ENCODE peak calls at places on chromosomes 4 and X, in nine cellular contexts. Q, T, K, N, J, W, U, B and Z are unnamed samples.

GRCh38 chr4:183287677-183288076 is 32.4 kb downstream of the CLDN22 start:
- DNase-seq in B (no peak), N (no peak), Q (no peak), J (no peak), K (no peak), T (no peak), U (no peak), W (no peak), Z (no peak)

GRCh38 chr4:38560763-38561558 is 103.0 kb upstream of the KLF3 start:
- DNase-seq in N (no peak), T (no peak), W (no peak), Q (no peak), J (peak), K (no peak), B (no peak), U (no peak), Z (no peak)

GRCh38 chrX:77432998-77433397 is 14.2 kb upstream of the FGF16 start:
- DNase-seq in U (no peak), Q (no peak), N (no peak), B (no peak), K (no peak), W (no peak), J (no peak), T (no peak), Z (no peak)

GRCh38 chrX:25548806-25549205 is 533.0 kb upstream of the ARX start:
- DNase-seq in U (no peak), J (no peak), T (peak), N (no peak), B (no peak), W (no peak), Q (no peak), K (no peak), Z (no peak)

GRCh38 chr4:120948382-120948781 is 25.9 kb upstream of the PRDM5 start:
- DNase-seq in B (no peak), J (no peak), T (no peak), W (no peak), N (peak), U (no peak), K (peak), Q (no peak), Z (no peak)

GRCh38 chr4:110154586-110154985 is 43.8 kb downstream of the ELOVL6 start:
- DNase-seq in J (no peak), T (no peak), K (no peak), B (no peak), Q (no peak), U (no peak), W (no peak), N (no peak), Z (no peak)

GRCh38 chr4:119525005-119525749 is 103.4 kb downstream of the PDE5A start:
- DNase-seq in N (peak), J (no peak), U (peak), T (peak), Q (no peak), W (peak), B (no peak), K (no peak), Z (no peak)

GRCh38 chr4:176539785-176540175 is 220.0 kb downstream of the SPCS3 start:
- DNase-seq in J (no peak), N (no peak), K (no peak), U (peak), B (no peak), Q (no peak), W (peak), T (peak), Z (no peak)

GRCh38 chr4:155419266-155419665 is 42.5 kb upstream of the MAP9 start:
- DNase-seq in U (peak), J (no peak), T (peak), N (no peak), W (peak), K (no peak), Q (no peak), B (no peak), Z (no peak)

GRCh38 chr4:93829531-93830089 is 1.1 kb downstream of the ATOH1 start:
- DNase-seq in Q (no peak), N (no peak), J (no peak), B (no peak), T (no peak), U (peak), K (peak), W (no peak), Z (no peak)

GRCh38 chr4:8508731-8509130 is 68.2 kb downstream of the TRMT44 start:
- DNase-seq in W (no peak), K (no peak), U (no peak), Q (no peak), N (no peak), B (no peak), J (no peak), T (no peak), Z (no peak)

GRCh38 chr4:184818216-184818564 is 7.6 kb downstream of the ACSL1 start:
- DNase-seq in K (no peak), N (no peak), T (no peak), W (no peak), Q (no peak), B (no peak), J (no peak), U (no peak), Z (no peak)

GRCh38 chrX:129781134-129782014 is 1.6 kb downstream of the SASH3 start:
- DNase-seq in N (no peak), T (no peak), B (peak), U (no peak), Q (no peak), K (peak), J (peak), W (no peak), Z (no peak)

GRCh38 chr4:55321707-55322264 is 24.3 kb upstream of the SRD5A3 start:
- DNase-seq in K (peak), T (peak), Q (no peak), N (peak), U (peak), J (peak), B (peak), W (peak), Z (peak)

GRCh38 chr4:82733636-82734035 is 65.0 kb downstream of the SCD5 start:
- DNase-seq in T (peak), B (no peak), U (peak), J (no peak), N (peak), W (peak), K (no peak), Q (no peak), Z (no peak)

GRCh38 chr4:175633310-175633709 is 178.8 kb downstream of the GPM6A start:
- DNase-seq in Q (no peak), K (no peak), W (no peak), U (no peak), N (no peak), T (no peak), B (no peak), J (no peak), Z (no peak)

GRCh38 chr4:185357220-185357619 is 38.5 kb downstream of the LRP2BP start:
- DNase-seq in U (peak), N (peak), B (no peak), K (no peak), Q (no peak), J (no peak), W (peak), T (peak), Z (no peak)

GRCh38 chr4:158211288-158211687 is 1.0 kb downstream of the TMEM144 start:
- DNase-seq in Q (no peak), W (peak), B (no peak), K (no peak), N (no peak), J (no peak), T (peak), U (no peak), Z (no peak)

GRCh38 chr4:8274772-8275241 is 5.3 kb downstream of the HTRA3 start:
- DNase-seq in K (peak), J (peak), Q (no peak), N (no peak), U (peak), W (peak), T (peak), B (peak), Z (peak)